ENCODE peak calls at places on chromosomes 12 and 14, in ten cellular contexts. W is upper lobe of right lung; M is upper lobe of left lung; H is PC-3; Z is fibroblast of the aortic adventitia; B is Panc1; D is heart right ventricle; Y is pancreas; X is CD4-positive, CD25-positive, alpha-beta regulatory T cell; C is neural progenitor cell. K is an unnamed sample.

GRCh38 chr14:79405511-79405910 is 805.8 kb downstream of the DIO2 start:
- DNase-seq in W (no peak), M (no peak), H (no peak), Z (no peak), B (no peak), D (no peak), Y (no peak), X (no peak), C (no peak), K (no peak)

GRCh38 chr12:116092776-116093175 is 184.7 kb downstream of the MED13L start:
- DNase-seq in W (no peak), M (no peak), H (no peak), Z (no peak), B (no peak), D (no peak), Y (no peak), X (no peak), C (no peak), K (no peak)

GRCh38 chr12:47303207-47303606 is 223.4 kb upstream of the AMIGO2 start:
- DNase-seq in W (no peak), M (no peak), H (no peak), Z (no peak), B (no peak), D (no peak), Y (no peak), X (no peak), C (no peak), K (no peak)

GRCh38 chr14:100056964-100057817 is 8.0 kb upstream of the EVL start:
- DNase-seq in W (no peak), M (no peak), H (peak; percentile 51), Z (peak; percentile 46), B (no peak), D (no peak), Y (no peak), X (peak; percentile 65), C (no peak), K (no peak)

GRCh38 chr14:77123381-77124344 is 17.9 kb downstream of the ZDHHC22 start:
- DNase-seq in W (peak; percentile 85), M (no peak), H (peak; percentile 96), Z (no peak), B (no peak), D (peak; percentile 51), Y (peak; percentile 92), X (no peak), C (no peak), K (peak; percentile 74)

GRCh38 chr12:109421355-109422087 is 55.6 kb downstream of the KCTD10 start:
- DNase-seq in W (no peak), M (no peak), H (no peak), Z (peak; percentile 15), B (no peak), D (no peak), Y (no peak), X (no peak), C (no peak), K (no peak)

GRCh38 chr12:46556105-46556559 is 183.6 kb upstream of the SLC38A2 start:
- DNase-seq in W (no peak), M (no peak), H (peak; percentile 93), Z (peak; percentile 97), B (peak; percentile 77), D (no peak), Y (no peak), X (no peak), C (no peak), K (no peak)

GRCh38 chr14:78401866-78402265 is 231.7 kb downstream of the NRXN3 start:
- DNase-seq in W (no peak), M (no peak), H (no peak), Z (no peak), B (no peak), D (no peak), Y (no peak), X (no peak), C (no peak), K (no peak)

GRCh38 chr12:66683073-66683472 is 4.2 kb upstream of the GRIP1 start:
- DNase-seq in W (no peak), M (no peak), H (no peak), Z (no peak), B (no peak), D (no peak), Y (no peak), X (no peak), C (no peak), K (no peak)

GRCh38 chr12:66683822-66684221 is 4.9 kb upstream of the GRIP1 start:
- DNase-seq in W (no peak), M (no peak), H (no peak), Z (no peak), B (no peak), D (no peak), Y (no peak), X (no peak), C (no peak), K (no peak)

GRCh38 chr12:66678640-66679268 is at the start of gene GRIP1:
- DNase-seq in W (no peak), M (no peak), H (peak; percentile 75), Z (no peak), B (no peak), D (no peak), Y (no peak), X (no peak), C (peak; percentile 61), K (no peak)

GRCh38 chr12:66676241-66676640 is 2.6 kb downstream of the GRIP1 start:
- DNase-seq in W (no peak), M (no peak), H (no peak), Z (no peak), B (no peak), D (no peak), Y (no peak), X (no peak), C (no peak), K (no peak)

GRCh38 chr12:66679441-66680069 is 679 bp upstream of the GRIP1 start:
- DNase-seq in W (no peak), M (no peak), H (no peak), Z (no peak), B (no peak), D (no peak), Y (no peak), X (no peak), C (no peak), K (no peak)
- H3K4me3 ChIP-seq in W (no peak overlapping the region), M (no peak overlapping the region), H (peak overlapping the region; percentile 66), Z (no peak overlapping the region), B (no peak overlapping the region), D (no peak overlapping the region), Y (no peak overlapping the region), X (no peak overlapping the region), C (peak overlapping the region; percentile 8), K (no peak overlapping the region)

GRCh38 chr14:61569783-61570182 is 125.5 kb upstream of the HIF1A start:
- DNase-seq in W (peak; percentile 76), M (no peak), H (peak; percentile 95), Z (peak; percentile 99), B (no peak), D (no peak), Y (no peak), X (no peak), C (no peak), K (no peak)

GRCh38 chr14:61569308-61569707 is 126.0 kb upstream of the HIF1A start:
- DNase-seq in W (no peak), M (no peak), H (no peak), Z (no peak), B (no peak), D (no peak), Y (no peak), X (no peak), C (no peak), K (no peak)

GRCh38 chr14:61571931-61572330 is 123.4 kb upstream of the HIF1A start:
- DNase-seq in W (no peak), M (no peak), H (no peak), Z (no peak), B (no peak), D (no peak), Y (no peak), X (no peak), C (no peak), K (no peak)

GRCh38 chr14:61570188-61570960 is 124.9 kb upstream of the HIF1A start:
- DNase-seq in W (no peak), M (no peak), H (peak; percentile 70), Z (peak; percentile 75), B (no peak), D (no peak), Y (no peak), X (no peak), C (no peak), K (no peak)

DNA sequence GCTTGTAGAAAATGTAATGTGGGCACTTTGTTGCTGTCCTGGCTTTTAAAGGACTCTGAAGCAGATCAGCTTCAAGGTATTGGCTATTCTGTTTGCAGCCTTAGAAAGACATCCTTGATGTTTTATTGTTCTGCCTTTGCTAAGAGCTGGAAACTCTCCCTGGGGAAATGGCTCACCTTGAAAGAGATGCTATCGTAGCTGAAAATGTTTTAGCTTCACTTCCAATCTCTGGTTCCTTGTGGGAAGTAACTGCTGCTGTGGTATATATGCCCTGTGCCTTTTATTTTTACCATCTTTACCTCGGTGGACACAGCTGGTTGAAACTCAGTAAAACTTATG is 124.4 kb upstream of the HIF1A start:
- DNase-seq in W (no peak), M (no peak), H (no peak), Z (no peak), B (no peak), D (no peak), Y (no peak), X (no peak), C (no peak), K (no peak)
- H3K4me3 ChIP-seq in W (no peak overlapping the region), M (no peak overlapping the region), H (peak overlapping the region; percentile 9), Z (peak overlapping the region; percentile 29), B (no peak overlapping the region), D (no peak overlapping the region), Y (no peak overlapping the region), X (no peak overlapping the region), C (no peak overlapping the region), K (no peak overlapping the region)

GRCh38 chr12:64813733-64814132 is 10.7 kb upstream of the TBC1D30 start:
- DNase-seq in W (no peak), M (no peak), H (peak; percentile 72), Z (no peak), B (no peak), D (no peak), Y (no peak), X (no peak), C (no peak), K (no peak)

GRCh38 chr12:64806173-64806572 is 18.3 kb upstream of the TBC1D30 start:
- DNase-seq in W (no peak), M (no peak), H (no peak), Z (no peak), B (no peak), D (no peak), Y (no peak), X (no peak), C (no peak), K (no peak)

GRCh38 chr12:64806593-64806992 is 17.9 kb upstream of the TBC1D30 start:
- DNase-seq in W (no peak), M (no peak), H (peak; percentile 94), Z (no peak), B (no peak), D (no peak), Y (no peak), X (no peak), C (no peak), K (no peak)

GRCh38 chr12:64810831-64811230 is 13.6 kb upstream of the TBC1D30 start:
- DNase-seq in W (no peak), M (no peak), H (peak; percentile 93), Z (no peak), B (no peak), D (no peak), Y (no peak), X (no peak), C (no peak), K (no peak)

DNA sequence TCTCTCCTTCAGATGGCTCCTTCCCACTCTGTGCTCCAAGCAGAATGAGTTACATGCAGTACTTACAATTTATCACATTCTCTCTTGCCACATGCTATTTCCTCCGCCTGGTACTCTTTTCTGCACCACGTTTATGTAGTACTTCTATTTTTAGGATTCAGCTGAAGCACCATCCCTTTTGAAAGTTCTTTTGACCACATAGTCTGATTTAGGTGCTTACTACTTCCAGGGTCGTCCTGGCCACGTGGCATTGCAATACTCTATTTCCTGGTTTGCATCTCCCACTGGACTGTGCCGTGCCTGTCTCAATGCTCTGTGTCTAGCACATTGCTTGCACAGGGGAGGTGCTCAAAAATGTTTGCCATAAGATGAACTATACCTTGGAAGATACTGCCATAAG is 16.3 kb upstream of the TBC1D30 start:
- DNase-seq in W (no peak), M (no peak), H (no peak), Z (no peak), B (no peak), D (no peak), Y (no peak), X (no peak), C (no peak), K (no peak)
- H3K4me3 ChIP-seq in W (no peak overlapping the region), M (no peak overlapping the region), H (no peak overlapping the region), Z (no peak overlapping the region), B (no peak overlapping the region), D (no peak overlapping the region), Y (no peak overlapping the region), X (no peak overlapping the region), C (no peak overlapping the region), K (no peak overlapping the region)

DNA sequence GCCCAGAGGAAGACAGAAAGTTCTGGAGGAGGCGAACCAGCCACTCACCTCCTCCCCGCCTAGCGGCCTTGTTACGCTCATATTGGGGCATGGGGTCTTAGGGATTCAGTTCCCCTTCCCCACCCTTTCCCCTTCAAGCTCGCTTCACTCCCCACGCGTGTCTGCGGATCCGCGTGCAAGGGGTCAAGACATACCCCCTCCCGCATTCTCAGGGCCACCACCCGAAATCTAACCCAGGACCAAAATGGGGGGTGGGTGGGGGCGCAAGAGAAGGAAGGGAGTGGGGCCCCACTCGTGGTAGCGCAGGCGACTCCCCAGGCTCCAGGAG is 576 bp upstream of the RFX4 start:
- DNase-seq in W (no peak), M (no peak), H (no peak), Z (no peak), B (no peak), D (no peak), Y (no peak), X (no peak), C (no peak), K (no peak)
- H3K4me3 ChIP-seq in W (no peak overlapping the region), M (no peak overlapping the region), H (no peak overlapping the region), Z (no peak overlapping the region), B (no peak overlapping the region), D (peak overlapping the region; percentile 50), Y (peak overlapping the region; percentile 32), X (no peak overlapping the region), C (peak overlapping the region; percentile 49), K (no peak overlapping the region)

K was measured in lower leg skin.